ENCODE peak calls at places on chromosomes 1 and 21, in six cellular contexts. Q is mucosa of gallbladder, J is caudate nucleus, T is NCI-H460, M is prostate gland, S is HCEC 1CT. R is an unnamed sample.

GRCh38 chr21:37862536-37862935 is 53.7 kb downstream of the KCNJ6 start:
- DNase-seq in J (no peak), T (peak; percentile 16), Q (no peak), M (no peak), S (peak; percentile 37), R (no peak)

GRCh38 chr1:25433389-25434186 is 2.9 kb downstream of the MACO1 start:
- DNase-seq in J (peak; percentile 4), M (no peak), Q (no peak), S (no peak), T (no peak), R (no peak)

GRCh38 chr1:111571239-111571638 is 48.4 kb upstream of the RAP1A start:
- DNase-seq in S (no peak), T (no peak), Q (no peak), M (no peak), J (no peak), R (no peak)

GRCh38 chr1:203557390-203557789 is 63.4 kb downstream of the OPTC start:
- DNase-seq in Q (peak; percentile 56), M (no peak), J (no peak), T (no peak), S (peak; percentile 76), R (no peak)

GRCh38 chr1:229888561-229889001 is 178.5 kb upstream of the GALNT2 start:
- DNase-seq in Q (peak; percentile 2), M (no peak), S (no peak), J (no peak), T (no peak), R (no peak)

GRCh38 chr1:166343276-166343675 is 176.5 kb upstream of the FAM78B start:
- DNase-seq in T (no peak), Q (no peak), S (no peak), M (no peak), J (no peak), R (no peak)

GRCh38 chr1:197356723-197357533 is 88.9 kb downstream of the CRB1 start:
- DNase-seq in T (peak; percentile 56), S (peak; percentile 58), J (no peak), Q (no peak), M (no peak), R (no peak)

GRCh38 chr1:222991908-222992307 is 151.1 kb downstream of the TLR5 start:
- DNase-seq in J (no peak), S (no peak), Q (no peak), T (no peak), M (no peak), R (no peak)

GRCh38 chr1:30272288-30273020 is 450.9 kb downstream of the MATN1 start:
- DNase-seq in M (no peak), T (no peak), S (no peak), J (no peak), Q (no peak), R (no peak)

GRCh38 chr21:44592446-44593365 is at the start of gene KRTAP10-6:
- DNase-seq in J (no peak), M (no peak), Q (no peak), T (no peak), S (no peak), R (no peak)

GRCh38 chr1:205284420-205285144 is 37.0 kb downstream of the NUAK2 start:
- DNase-seq in Q (peak; percentile 88), T (peak; percentile 90), J (peak; percentile 76), S (peak; percentile 97), M (peak; percentile 84), R (peak; percentile 39)

GRCh38 chr1:17210176-17210575 is 5.2 kb downstream of the PADI1 start:
- DNase-seq in J (no peak), T (no peak), Q (no peak), M (no peak), S (no peak), R (no peak)

GRCh38 chr1:167671727-167672511 is 41.9 kb downstream of the RCSD1 start:
- DNase-seq in S (no peak), T (no peak), M (no peak), J (no peak), Q (no peak), R (no peak)

GRCh38 chr1:247337961-247338360 is 6.3 kb upstream of the ZNF496 start:
- DNase-seq in M (no peak), S (no peak), Q (no peak), T (no peak), J (no peak), R (no peak)

GRCh38 chr1:14498839-14499238 is 99.6 kb upstream of the KAZN start:
- DNase-seq in S (no peak), M (peak; percentile 28), Q (peak; percentile 50), J (no peak), T (no peak), R (no peak)

GRCh38 chr1:234553241-234554156 is 56.5 kb downstream of the IRF2BP2 start:
- DNase-seq in J (no peak), Q (no peak), M (no peak), S (no peak), T (no peak), R (no peak)

GRCh38 chr1:76587213-76587612 is 280.1 kb upstream of the ST6GALNAC5 start:
- DNase-seq in M (no peak), J (no peak), Q (no peak), T (no peak), S (no peak), R (no peak)

GRCh38 chr1:115251856-115252255 is 86.2 kb downstream of the NGF start:
- DNase-seq in S (peak; percentile 93), Q (no peak), J (no peak), M (no peak), T (no peak), R (no peak)

GRCh38 chr21:28601708-28602107 is 391.0 kb downstream of the LTN1 start:
- DNase-seq in Q (no peak), M (no peak), T (no peak), J (no peak), S (no peak), R (no peak)

GRCh38 chr1:225903623-225904022 is 14.7 kb upstream of the LEFTY1 start:
- DNase-seq in M (no peak), S (no peak), J (no peak), T (no peak), Q (no peak), R (no peak)

GRCh38 chr1:72280714-72281113 is 1.6 kb downstream of the NEGR1 start:
- DNase-seq in T (no peak), J (peak; percentile 3), S (peak; percentile 39), Q (no peak), M (no peak), R (no peak)

GRCh38 chr21:37398697-37399096 is 32.1 kb downstream of the DYRK1A start:
- DNase-seq in T (no peak), S (no peak), J (no peak), Q (no peak), M (no peak), R (no peak)

GRCh38 chr1:95396557-95396956 is 162.5 kb downstream of the RWDD3 start:
- DNase-seq in Q (no peak), M (no peak), S (no peak), T (no peak), J (no peak), R (no peak)

R was measured in nucleus accumbens.